ENCODE peak calls at places on chromosome 3, in four cellular contexts. X is A549, W is K562, M is HepG2. U is an unnamed sample.

GRCh38 chr3:124885466-124886167 is 1.5 kb downstream of the ITGB5 start:
- DNase-seq in M (no peak), X (no peak), W (no peak), U (no peak)

GRCh38 chr3:47016934-47017435 is 37.5 kb downstream of the NBEAL2 start:
- DNase-seq in X (no peak), W (peak; percentile 80), M (no peak), U (peak; percentile 90)

GRCh38 chr3:175129126-175129525 is 270.0 kb downstream of the NAALADL2 start:
- DNase-seq in M (no peak), X (no peak), W (no peak), U (peak; percentile 63)

GRCh38 chr3:25045291-25045690 is 382.8 kb upstream of the RARB start:
- DNase-seq in W (no peak), X (no peak), M (no peak), U (no peak)

GRCh38 chr3:66604476-66604875 is 103.7 kb upstream of the LRIG1 start:
- DNase-seq in X (no peak), M (no peak), W (no peak), U (no peak)

GRCh38 chr3:72754582-72754981 is 93.7 kb downstream of the SHQ1 start:
- DNase-seq in X (no peak), W (no peak), M (no peak), U (no peak)

GRCh38 chr3:71478568-71478967 is 105.0 kb downstream of the FOXP1 start:
- DNase-seq in W (no peak), X (no peak), M (no peak), U (peak; percentile 26)

GRCh38 chr3:108767258-108767657 is 10.0 kb upstream of the RETNLB start:
- DNase-seq in W (no peak), M (no peak), X (no peak), U (no peak)

GRCh38 chr3:192751148-192751547 is 23.8 kb upstream of the FGF12 start:
- DNase-seq in X (no peak), W (no peak), M (no peak), U (no peak)

GRCh38 chr3:53534996-53535395 is 40.6 kb downstream of the CACNA1D start:
- DNase-seq in W (no peak), M (no peak), X (no peak), U (no peak)

GRCh38 chr3:14885307-14885706 is 62.1 kb upstream of the NR2C2 start:
- DNase-seq in M (no peak), X (no peak), W (no peak), U (no peak)

GRCh38 chr3:186496016-186496415 is 48.2 kb downstream of the CRYGS start:
- DNase-seq in W (no peak), X (no peak), M (no peak), U (no peak)

GRCh38 chr3:65687741-65688140 is 351.0 kb downstream of the MAGI1 start:
- DNase-seq in M (no peak), W (no peak), X (no peak), U (no peak)

GRCh38 chr3:168330983-168331382 is 235.3 kb upstream of the GOLIM4 start:
- DNase-seq in M (no peak), W (no peak), X (no peak), U (no peak)

GRCh38 chr3:168047190-168047795 is 48.4 kb downstream of the GOLIM4 start:
- DNase-seq in X (peak; percentile 21), W (peak; percentile 34), M (peak; percentile 76), U (peak; percentile 87)

GRCh38 chr3:47440131-47440530 is 35.6 kb downstream of the SCAP start:
- DNase-seq in X (no peak), W (no peak), M (peak; percentile 79), U (no peak)

GRCh38 chr3:179227349-179227748 is 23.6 kb downstream of the KCNMB3 start:
- DNase-seq in W (no peak), M (no peak), X (no peak), U (peak; percentile 24)

GRCh38 chr3:14418670-14419250 is 16.4 kb downstream of the SLC6A6 start:
- DNase-seq in M (peak; percentile 87), X (no peak), W (no peak), U (no peak)

GRCh38 chr3:157135671-157136396 is 24.1 kb downstream of the CCNL1 start:
- DNase-seq in W (peak; percentile 38), X (peak; percentile 15), M (peak; percentile 64), U (peak; percentile 72)

GRCh38 chr3:4709336-4709735 is 216.2 kb downstream of the ITPR1 start:
- DNase-seq in X (no peak), W (no peak), M (no peak), U (peak; percentile 43)
- TF ChIP-seq MAZ in X (no peak), W (no peak), M (no peak), U (no peak)

GRCh38 chr3:183490653-183491052 is 62.2 kb upstream of the MCF2L2 start:
- DNase-seq in M (peak; percentile 78), W (no peak), X (no peak), U (no peak)

GRCh38 chr3:183491109-183491922 is 62.9 kb upstream of the MCF2L2 start:
- DNase-seq in W (no peak), M (no peak), X (no peak), U (no peak)

GRCh38 chr3:183490211-183490601 is 61.8 kb upstream of the MCF2L2 start:
- DNase-seq in M (no peak), X (no peak), W (no peak), U (no peak)

GRCh38 chr3:183488343-183488742 is 59.9 kb upstream of the MCF2L2 start:
- DNase-seq in M (no peak), X (no peak), W (no peak), U (no peak)

DNA sequence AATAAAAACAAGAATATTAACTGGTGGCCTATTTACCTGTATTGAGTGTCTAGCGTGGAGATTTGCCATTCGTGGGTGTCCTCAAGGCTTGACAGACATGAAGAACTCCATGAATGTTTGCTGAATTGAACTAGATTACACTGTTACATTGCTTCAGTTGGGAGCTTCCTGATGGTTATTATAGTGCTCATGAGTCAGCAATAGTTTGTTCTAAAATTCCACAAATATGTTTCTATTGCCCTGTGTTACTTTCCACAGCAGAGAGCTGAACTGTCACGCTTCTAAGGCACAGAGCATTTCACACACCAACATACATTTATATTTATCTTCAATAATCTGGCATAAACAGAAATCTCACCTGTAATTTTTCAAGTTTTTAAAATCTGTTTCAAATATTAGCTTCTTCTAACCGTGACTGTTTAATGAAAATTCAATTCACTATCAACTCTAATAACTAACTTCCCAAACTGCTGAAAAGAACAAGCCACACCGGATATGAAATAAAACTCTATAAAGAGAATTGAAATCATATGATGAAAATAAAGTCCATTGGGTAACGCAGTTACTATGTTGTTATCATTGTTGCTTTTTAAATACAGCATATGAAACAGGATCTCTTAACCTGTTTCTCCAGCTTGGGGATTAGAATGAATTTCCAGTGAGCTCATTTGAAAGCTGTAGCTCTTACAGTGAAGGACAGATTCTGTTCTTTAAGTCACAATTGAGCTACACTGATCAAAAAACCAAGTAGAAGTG is 61.2 kb upstream of the MCF2L2 start:
- DNase-seq in X (no peak), W (no peak), M (no peak), U (peak; percentile 43)
- H3K4me3 ChIP-seq in X (no peak overlapping the region), W (no peak overlapping the region), M (no peak overlapping the region), U (no peak overlapping the region)

GRCh38 chr3:51559266-51559907 is 20.9 kb downstream of the RAD54L2 start:
- DNase-seq in W (no peak), X (no peak), M (no peak), U (peak; percentile 84)
- TF ChIP-seq MAZ in W (no peak), X (no peak), M (no peak), U (no peak)

GRCh38 chr3:195755391-195755790 is 34.6 kb downstream of the MUC20 start:
- DNase-seq in W (no peak), X (no peak), M (no peak), U (no peak)

GRCh38 chr3:195756935-195757302 is 36.1 kb downstream of the MUC20 start:
- DNase-seq in M (no peak), X (no peak), W (no peak), U (no peak)

GRCh38 chr3:195753609-195754008 is 32.8 kb downstream of the MUC20 start:
- DNase-seq in W (no peak), X (no peak), M (no peak), U (no peak)

GRCh38 chr3:195754141-195754540 is 33.4 kb downstream of the MUC20 start:
- DNase-seq in M (no peak), W (no peak), X (no peak), U (no peak)

GRCh38 chr3:195754906-195755305 is 34.1 kb downstream of the MUC20 start:
- DNase-seq in X (no peak), W (no peak), M (no peak), U (no peak)
- H3K4me3 ChIP-seq in X (no peak overlapping the region), W (no peak overlapping the region), M (no peak overlapping the region), U (no peak overlapping the region)

GRCh38 chr3:104604326-104605010 is 762.2 kb upstream of the ALCAM start:
- DNase-seq in W (no peak), M (no peak), X (no peak), U (peak; percentile 48)
- TF ChIP-seq MAZ in W (no peak), M (no peak), X (no peak), U (no peak)

DNA sequence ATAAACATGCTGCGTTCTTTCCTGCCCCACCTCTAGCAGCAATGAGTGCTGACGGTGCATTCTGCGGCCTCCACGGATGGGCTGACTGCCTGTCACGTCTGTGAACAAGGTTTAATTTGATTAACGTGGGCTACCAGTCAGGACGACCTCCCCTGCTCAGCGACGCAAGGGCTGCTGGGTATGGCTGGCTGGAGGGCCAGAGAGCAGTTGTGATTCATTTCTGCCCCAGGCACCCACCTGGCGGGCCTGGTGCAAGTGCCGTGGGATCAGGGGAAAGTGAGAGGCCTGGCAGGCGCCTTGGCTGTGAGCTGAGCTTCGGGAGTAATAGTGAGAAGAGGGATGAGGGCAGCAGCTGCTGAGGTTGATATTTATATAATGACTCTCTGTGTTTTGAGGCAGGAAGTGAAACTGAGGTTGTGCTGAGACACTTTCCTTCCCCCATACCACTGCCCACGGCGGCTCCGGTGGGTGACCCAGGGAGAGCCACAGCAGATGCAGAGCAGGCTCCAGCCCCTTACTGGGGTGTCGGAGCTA is 190.4 kb upstream of the BCL6 start:
- DNase-seq in M (no peak), W (no peak), X (no peak), U (peak; percentile 33)
- H3K4me3 ChIP-seq in M (no peak overlapping the region), W (no peak overlapping the region), X (no peak overlapping the region), U (no peak overlapping the region)

DNA sequence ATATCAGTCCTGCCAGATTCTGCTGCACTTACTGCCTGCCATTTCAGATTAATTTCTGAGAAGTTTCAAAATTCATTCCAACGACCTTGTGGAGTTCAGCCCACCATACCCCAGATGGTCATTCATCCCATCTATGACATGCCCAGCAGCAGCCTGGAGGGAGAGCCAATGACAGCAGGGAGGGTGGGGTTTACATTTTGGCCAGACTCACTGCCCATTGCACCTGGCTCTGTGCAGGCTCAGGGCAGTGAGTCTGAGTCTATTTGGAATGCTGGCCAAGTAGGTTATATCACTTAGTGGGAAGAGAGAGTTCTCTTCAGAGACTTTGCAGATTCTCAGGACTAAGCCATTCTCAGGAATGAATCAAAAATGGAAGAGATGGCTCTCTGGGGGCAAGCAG is 21.5 kb downstream of the SRPRB start:
- DNase-seq in M (no peak), W (no peak), X (no peak), U (no peak)
- TF ChIP-seq MAZ in M (no peak), W (no peak), X (no peak), U (no peak)

U was measured in IMR-90.